ENCODE peak calls at places on chromosomes 1 and 21, in five cellular contexts. One of them, this sample, is unnamed.

GRCh38 chr1:2496087-2496622 is 20.1 kb downstream of the PLCH2 start:
- DNase-seq in lower lobe of right lung: no peak
- DNase-seq in activated naive CD4-positive, alpha-beta T cell treated with anti-CD3 and anti-CD28 coated beads, Interleukin-2, amount 10 ng/mL, durations not matched to agents 7 days and 5 days: peak; percentile 54
- DNase-seq in NCI-H1105: no peak
- DNase-seq in fibroblast of the aortic adventitia: no peak
- DNase-seq in this sample: no peak

GRCh38 chr1:58409826-58410225 is 136.7 kb downstream of the OMA1 start:
- DNase-seq in NCI-H1105: no peak
- DNase-seq in fibroblast of the aortic adventitia: peak; percentile 22
- DNase-seq in activated naive CD4-positive, alpha-beta T cell treated with anti-CD3 and anti-CD28 coated beads, Interleukin-2, amount 10 ng/mL, durations not matched to agents 7 days and 5 days: no peak
- DNase-seq in lower lobe of right lung: no peak
- DNase-seq in this sample: no peak

GRCh38 chr1:182552527-182552926 is 36.5 kb downstream of the RNASEL start:
- DNase-seq in lower lobe of right lung: no peak
- DNase-seq in fibroblast of the aortic adventitia: no peak
- DNase-seq in NCI-H1105: no peak
- DNase-seq in activated naive CD4-positive, alpha-beta T cell treated with anti-CD3 and anti-CD28 coated beads, Interleukin-2, amount 10 ng/mL, durations not matched to agents 7 days and 5 days: no peak
- DNase-seq in this sample: no peak

GRCh38 chr1:235266325-235266724 is 61.7 kb downstream of the ARID4B start:
- DNase-seq in NCI-H1105: no peak
- DNase-seq in fibroblast of the aortic adventitia: no peak
- DNase-seq in lower lobe of right lung: no peak
- DNase-seq in activated naive CD4-positive, alpha-beta T cell treated with anti-CD3 and anti-CD28 coated beads, Interleukin-2, amount 10 ng/mL, durations not matched to agents 7 days and 5 days: no peak
- DNase-seq in this sample: peak; percentile 15

GRCh38 chr1:108953452-108953851 is 9.8 kb downstream of the CLCC1 start:
- DNase-seq in lower lobe of right lung: no peak
- DNase-seq in NCI-H1105: no peak
- DNase-seq in fibroblast of the aortic adventitia: no peak
- DNase-seq in activated naive CD4-positive, alpha-beta T cell treated with anti-CD3 and anti-CD28 coated beads, Interleukin-2, amount 10 ng/mL, durations not matched to agents 7 days and 5 days: no peak
- DNase-seq in this sample: no peak

GRCh38 chr21:34544032-34544496 is 32.1 kb upstream of the KCNE1 start:
- DNase-seq in NCI-H1105: peak; percentile 2
- DNase-seq in activated naive CD4-positive, alpha-beta T cell treated with anti-CD3 and anti-CD28 coated beads, Interleukin-2, amount 10 ng/mL, durations not matched to agents 7 days and 5 days: peak; percentile 51
- DNase-seq in lower lobe of right lung: peak; percentile 69
- DNase-seq in fibroblast of the aortic adventitia: peak; percentile 81
- DNase-seq in this sample: peak; percentile 57

GRCh38 chr1:1207254-1207902 is 986 bp upstream of the TNFRSF18 start:
- DNase-seq in NCI-H1105: no peak
- DNase-seq in activated naive CD4-positive, alpha-beta T cell treated with anti-CD3 and anti-CD28 coated beads, Interleukin-2, amount 10 ng/mL, durations not matched to agents 7 days and 5 days: no peak
- DNase-seq in lower lobe of right lung: peak; percentile 37
- DNase-seq in fibroblast of the aortic adventitia: no peak
- DNase-seq in this sample: no peak

GRCh38 chr1:33257759-33258712 is 1.7 kb downstream of the ZNF362 start:
- DNase-seq in activated naive CD4-positive, alpha-beta T cell treated with anti-CD3 and anti-CD28 coated beads, Interleukin-2, amount 10 ng/mL, durations not matched to agents 7 days and 5 days: no peak
- DNase-seq in fibroblast of the aortic adventitia: peak; percentile 15
- DNase-seq in NCI-H1105: no peak
- DNase-seq in lower lobe of right lung: peak; percentile 60
- DNase-seq in this sample: no peak

GRCh38 chr1:117537291-117537920 is 68.4 kb upstream of the TENT5C start:
- DNase-seq in fibroblast of the aortic adventitia: no peak
- DNase-seq in lower lobe of right lung: peak; percentile 83
- DNase-seq in activated naive CD4-positive, alpha-beta T cell treated with anti-CD3 and anti-CD28 coated beads, Interleukin-2, amount 10 ng/mL, durations not matched to agents 7 days and 5 days: no peak
- DNase-seq in NCI-H1105: no peak
- DNase-seq in this sample: peak; percentile 2

GRCh38 chr1:239993333-239993732 is 98.3 kb upstream of the FMN2 start:
- DNase-seq in activated naive CD4-positive, alpha-beta T cell treated with anti-CD3 and anti-CD28 coated beads, Interleukin-2, amount 10 ng/mL, durations not matched to agents 7 days and 5 days: no peak
- DNase-seq in fibroblast of the aortic adventitia: no peak
- DNase-seq in lower lobe of right lung: no peak
- DNase-seq in NCI-H1105: no peak
- DNase-seq in this sample: no peak

GRCh38 chr1:83692524-83693336 is 306.2 kb downstream of the TTLL7 start:
- DNase-seq in fibroblast of the aortic adventitia: no peak
- DNase-seq in activated naive CD4-positive, alpha-beta T cell treated with anti-CD3 and anti-CD28 coated beads, Interleukin-2, amount 10 ng/mL, durations not matched to agents 7 days and 5 days: peak; percentile 58
- DNase-seq in lower lobe of right lung: no peak
- DNase-seq in NCI-H1105: no peak
- DNase-seq in this sample: peak; percentile 30

GRCh38 chr21:34909492-34910292 is 139.4 kb downstream of the RUNX1 start:
- DNase-seq in NCI-H1105: no peak
- DNase-seq in fibroblast of the aortic adventitia: peak; percentile 62
- DNase-seq in lower lobe of right lung: no peak
- DNase-seq in activated naive CD4-positive, alpha-beta T cell treated with anti-CD3 and anti-CD28 coated beads, Interleukin-2, amount 10 ng/mL, durations not matched to agents 7 days and 5 days: no peak
- DNase-seq in this sample: peak; percentile 31

GRCh38 chr21:43845386-43845785 is 19.6 kb upstream of the AGPAT3 start:
- DNase-seq in NCI-H1105: no peak
- DNase-seq in fibroblast of the aortic adventitia: no peak
- DNase-seq in lower lobe of right lung: no peak
- DNase-seq in activated naive CD4-positive, alpha-beta T cell treated with anti-CD3 and anti-CD28 coated beads, Interleukin-2, amount 10 ng/mL, durations not matched to agents 7 days and 5 days: no peak
- DNase-seq in this sample: no peak

GRCh38 chr21:36603221-36603620 is 95.7 kb upstream of the SIM2 start:
- DNase-seq in activated naive CD4-positive, alpha-beta T cell treated with anti-CD3 and anti-CD28 coated beads, Interleukin-2, amount 10 ng/mL, durations not matched to agents 7 days and 5 days: peak; percentile 39
- DNase-seq in NCI-H1105: no peak
- DNase-seq in fibroblast of the aortic adventitia: no peak
- DNase-seq in lower lobe of right lung: no peak
- DNase-seq in this sample: no peak

GRCh38 chr21:42311816-42312625 is 3.2 kb downstream of the TFF3 start:
- DNase-seq in lower lobe of right lung: no peak
- DNase-seq in activated naive CD4-positive, alpha-beta T cell treated with anti-CD3 and anti-CD28 coated beads, Interleukin-2, amount 10 ng/mL, durations not matched to agents 7 days and 5 days: no peak
- DNase-seq in fibroblast of the aortic adventitia: no peak
- DNase-seq in NCI-H1105: no peak
- DNase-seq in this sample: no peak

GRCh38 chr21:17612565-17613241 is at the start of gene BTG3:
- DNase-seq in activated naive CD4-positive, alpha-beta T cell treated with anti-CD3 and anti-CD28 coated beads, Interleukin-2, amount 10 ng/mL, durations not matched to agents 7 days and 5 days: peak; percentile 84
- DNase-seq in fibroblast of the aortic adventitia: peak; percentile 71
- DNase-seq in lower lobe of right lung: peak; percentile 86
- DNase-seq in NCI-H1105: peak; percentile 45
- DNase-seq in this sample: peak; percentile 87

GRCh38 chr1:228207381-228207810 is 448 bp upstream of the OBSCN start:
- DNase-seq in NCI-H1105: no peak
- DNase-seq in lower lobe of right lung: peak; percentile 43
- DNase-seq in fibroblast of the aortic adventitia: no peak
- DNase-seq in activated naive CD4-positive, alpha-beta T cell treated with anti-CD3 and anti-CD28 coated beads, Interleukin-2, amount 10 ng/mL, durations not matched to agents 7 days and 5 days: no peak
- DNase-seq in this sample: no peak

GRCh38 chr1:74427676-74428075 is 84.7 kb downstream of the LRRC53 start:
- DNase-seq in activated naive CD4-positive, alpha-beta T cell treated with anti-CD3 and anti-CD28 coated beads, Interleukin-2, amount 10 ng/mL, durations not matched to agents 7 days and 5 days: no peak
- DNase-seq in fibroblast of the aortic adventitia: no peak
- DNase-seq in lower lobe of right lung: no peak
- DNase-seq in NCI-H1105: no peak
- DNase-seq in this sample: no peak

GRCh38 chr1:173117108-173117633 is 66.4 kb upstream of the TNFSF18 start:
- DNase-seq in lower lobe of right lung: no peak
- DNase-seq in activated naive CD4-positive, alpha-beta T cell treated with anti-CD3 and anti-CD28 coated beads, Interleukin-2, amount 10 ng/mL, durations not matched to agents 7 days and 5 days: no peak
- DNase-seq in fibroblast of the aortic adventitia: no peak
- DNase-seq in NCI-H1105: no peak
- DNase-seq in this sample: no peak

GRCh38 chr1:47280142-47280541 is 33.8 kb downstream of the STIL start:
- DNase-seq in fibroblast of the aortic adventitia: peak; percentile 16
- DNase-seq in activated naive CD4-positive, alpha-beta T cell treated with anti-CD3 and anti-CD28 coated beads, Interleukin-2, amount 10 ng/mL, durations not matched to agents 7 days and 5 days: no peak
- DNase-seq in lower lobe of right lung: no peak
- DNase-seq in NCI-H1105: no peak
- DNase-seq in this sample: no peak

GRCh38 chr1:228993106-228993505 is 257.8 kb downstream of the RHOU start:
- DNase-seq in activated naive CD4-positive, alpha-beta T cell treated with anti-CD3 and anti-CD28 coated beads, Interleukin-2, amount 10 ng/mL, durations not matched to agents 7 days and 5 days: no peak
- DNase-seq in NCI-H1105: no peak
- DNase-seq in fibroblast of the aortic adventitia: no peak
- DNase-seq in lower lobe of right lung: no peak
- DNase-seq in this sample: no peak

GRCh38 chr21:39182016-39182415 is 1.2 kb downstream of the PSMG1 start:
- DNase-seq in NCI-H1105: no peak
- DNase-seq in lower lobe of right lung: no peak
- DNase-seq in fibroblast of the aortic adventitia: no peak
- DNase-seq in activated naive CD4-positive, alpha-beta T cell treated with anti-CD3 and anti-CD28 coated beads, Interleukin-2, amount 10 ng/mL, durations not matched to agents 7 days and 5 days: no peak
- DNase-seq in this sample: no peak